ENCODE peak calls at places on chromosomes 5 and 9, in five cellular contexts. K is T-helper 2 cell, I is hypothalamus, E is GM04504, T is lower leg skin. F is an unnamed sample.

GRCh38 chr9:78393932-78394331 is 97.0 kb downstream of the PSAT1 start:
- DNase-seq in I (no peak), E (no peak), T (no peak), K (no peak), F (no peak)

GRCh38 chr9:95092321-95093072 is 225.0 kb downstream of the FANCC start:
- DNase-seq in K (no peak), T (no peak), I (no peak), E (no peak), F (no peak)

GRCh38 chr9:29640507-29640906 is 2067.2 kb upstream of the C9orf72 start:
- DNase-seq in K (no peak), E (no peak), I (no peak), T (no peak), F (no peak)

GRCh38 chr5:140147460-140147859 is 21.7 kb downstream of the IGIP start:
- DNase-seq in K (no peak), I (no peak), E (no peak), T (no peak), F (no peak)

GRCh38 chr5:140741967-140742366 is 41.7 kb downstream of the ZMAT2 start:
- DNase-seq in K (no peak), T (no peak), I (no peak), E (no peak), F (no peak)

GRCh38 chr9:81861644-81862043 is 66.6 kb upstream of the SPATA31D4 start:
- DNase-seq in T (no peak), E (peak; percentile 37), I (no peak), K (no peak), F (no peak)

GRCh38 chr5:94613583-94613982 is 4.8 kb downstream of the KIAA0825 start:
- DNase-seq in T (no peak), K (no peak), E (no peak), I (no peak), F (no peak)

GRCh38 chr9:115997923-115998322 is 155.7 kb upstream of the PAPPA start:
- DNase-seq in E (peak; percentile 88), K (no peak), I (no peak), T (no peak), F (no peak)

GRCh38 chr5:148746826-148747535 is 79.4 kb upstream of the ADRB2 start:
- DNase-seq in E (no peak), K (no peak), I (no peak), T (no peak), F (no peak)

GRCh38 chr5:65663804-65664521 is 39.1 kb downstream of the SHLD3 start:
- DNase-seq in E (no peak), I (no peak), T (no peak), K (no peak), F (no peak)

GRCh38 chr9:102237520-102237919 is 499.1 kb upstream of the GRIN3A start:
- DNase-seq in T (no peak), E (no peak), I (no peak), K (no peak), F (no peak)

GRCh38 chr5:159963967-159964366 is 45.0 kb upstream of the TTC1 start:
- DNase-seq in K (no peak), E (no peak), T (no peak), I (no peak), F (no peak)

GRCh38 chr5:61245486-61245885 is 83.2 kb upstream of the SMIM15 start:
- DNase-seq in K (no peak), T (no peak), I (no peak), E (no peak), F (no peak)

GRCh38 chr5:102295534-102296228 is 403 bp downstream of the SLCO4C1 start:
- DNase-seq in E (no peak), I (no peak), T (no peak), K (no peak), F (no peak)

GRCh38 chr9:5288591-5288990 is 15.9 kb downstream of the RLN2 start:
- DNase-seq in E (no peak), I (no peak), K (no peak), T (no peak), F (no peak)

GRCh38 chr9:38315085-38315595 is 77.4 kb upstream of the ALDH1B1 start:
- DNase-seq in E (no peak), I (no peak), K (no peak), T (no peak), F (no peak)

GRCh38 chr5:7331083-7331482 is 64.9 kb upstream of the ADCY2 start:
- DNase-seq in I (no peak), K (no peak), T (no peak), E (no peak), F (no peak)

GRCh38 chr9:37283730-37284235 is 138.7 kb upstream of the GRHPR start:
- DNase-seq in T (no peak), K (no peak), I (no peak), E (no peak), F (no peak)

GRCh38 chr5:151125421-151125820 is 32.2 kb downstream of the ANXA6 start:
- DNase-seq in K (no peak), T (no peak), I (no peak), E (no peak), F (no peak)

GRCh38 chr5:81787843-81788242 is 36.9 kb upstream of the SSBP2 start:
- DNase-seq in E (peak; percentile 29), K (no peak), I (no peak), T (peak; percentile 85), F (no peak)

GRCh38 chr9:78324682-78325081 is 27.8 kb downstream of the PSAT1 start:
- DNase-seq in T (no peak), I (no peak), E (no peak), K (no peak), F (no peak)

GRCh38 chr5:150661821-150662596 is 958 bp downstream of the MYOZ3 start:
- DNase-seq in K (no peak), T (no peak), I (no peak), E (no peak), F (no peak)

GRCh38 chr5:160792281-160792680 is 59.7 kb downstream of the ATP10B start:
- DNase-seq in E (no peak), K (no peak), I (no peak), T (no peak), F (no peak)

GRCh38 chr9:74245871-74246552 is 251.1 kb upstream of the RORB start:
- DNase-seq in E (no peak), I (no peak), T (no peak), K (no peak), F (no peak)

GRCh38 chr5:107558951-107559350 is 111.8 kb downstream of the EFNA5 start:
- DNase-seq in E (no peak), T (no peak), K (no peak), I (no peak), F (no peak)

GRCh38 chr5:153960269-153961215 is 78.2 kb downstream of the FAM114A2 start:
- DNase-seq in I (no peak), E (no peak), K (no peak), T (no peak), F (peak; percentile 27)

GRCh38 chr5:79229357-79230174 is 6.4 kb upstream of the JMY start:
- DNase-seq in K (peak; percentile 13), E (peak; percentile 79), T (no peak), I (no peak), F (peak; percentile 20)

GRCh38 chr9:6538666-6539071 is 106.9 kb downstream of the GLDC start:
- DNase-seq in I (no peak), T (no peak), K (no peak), E (no peak), F (no peak)

GRCh38 chr5:147240266-147240985 is 5.6 kb downstream of the STK32A start:
- DNase-seq in I (no peak), E (no peak), K (no peak), T (no peak), F (no peak)

GRCh38 chr5:171272996-171273970 is 35.8 kb upstream of the TLX3 start:
- DNase-seq in T (no peak), E (no peak), K (no peak), I (no peak), F (no peak)

F was measured in effector memory CD8-positive, alpha-beta T cell.